ENCODE peak calls at places on chromosomes 1 and 21, in seven cellular contexts. D is neuronal stem cell, R is IMR-90, I is mesendoderm, T is H1, O is trophoblast cell, K is mesenchymal stem cell. L is an unnamed sample.

GRCh38 chr1:12148160-12148957 is 18.4 kb upstream of the TNFRSF1B start:
- DNase-seq in D (no peak), R (peak), I (no peak), T (no peak), O (no peak), K (no peak), L (no peak)

GRCh38 chr1:223494926-223495645 is 101.9 kb downstream of the CCDC185 start:
- DNase-seq in D (no peak), R (no peak), I (no peak), T (no peak), O (no peak), K (no peak), L (no peak)

GRCh38 chr1:42379794-42380616 is 587 bp upstream of the RIMKLA start:
- DNase-seq in D (peak), R (peak), I (peak), T (peak), O (peak), K (peak), L (peak)

GRCh38 chr1:7509593-7509992 is 261.5 kb upstream of the VAMP3 start:
- DNase-seq in D (no peak), R (no peak), I (no peak), T (no peak), O (no peak), K (no peak), L (no peak)

GRCh38 chr1:23719162-23719820 is 24.0 kb upstream of the ELOA start:
- DNase-seq in D (no peak), R (peak), I (no peak), T (no peak), O (no peak), K (peak), L (no peak)

GRCh38 chr1:100921110-100921706 is 25.3 kb downstream of the SLC30A7 start:
- DNase-seq in D (peak), R (peak), I (peak), T (no peak), O (peak), K (peak), L (no peak)

GRCh38 chr1:95012389-95012788 is 60.4 kb downstream of the ALG14 start:
- DNase-seq in D (no peak), R (peak), I (no peak), T (no peak), O (peak), K (peak), L (no peak)

GRCh38 chr1:99580451-99580850 is 65.5 kb upstream of the PALMD start:
- DNase-seq in D (no peak), R (no peak), I (no peak), T (no peak), O (peak), K (peak), L (no peak)

GRCh38 chr1:21126324-21126723 is 50.4 kb downstream of the EIF4G3 start:
- DNase-seq in D (no peak), R (no peak), I (peak), T (no peak), O (no peak), K (no peak), L (peak)

GRCh38 chr1:226201029-226201593 is 14.6 kb upstream of the ACBD3 start:
- DNase-seq in D (no peak), R (peak), I (peak), T (no peak), O (peak), K (peak), L (peak)

GRCh38 chr1:20199410-20199809 is 13.1 kb upstream of the PLA2G2C start:
- DNase-seq in D (no peak), R (no peak), I (no peak), T (no peak), O (no peak), K (no peak), L (no peak)

GRCh38 chr1:210325026-210325670 is 3.6 kb upstream of the HHAT start:
- DNase-seq in D (no peak), R (no peak), I (no peak), T (no peak), O (no peak), K (no peak), L (no peak)

GRCh38 chr1:110440877-110441276 is 10.1 kb upstream of the PROK1 start:
- DNase-seq in D (no peak), R (peak), I (no peak), T (no peak), O (peak), K (peak), L (no peak)

GRCh38 chr21:39153842-39154241 is 29.4 kb downstream of the PSMG1 start:
- DNase-seq in D (no peak), R (no peak), I (no peak), T (no peak), O (no peak), K (no peak), L (no peak)

GRCh38 chr1:227891955-227892871 is 55.5 kb downstream of the WNT9A start:
- DNase-seq in D (no peak), R (no peak), I (peak), T (peak), O (peak), K (no peak), L (peak)

GRCh38 chr1:13700521-13701273 is 709 bp downstream of the PRDM2 start:
- DNase-seq in D (peak), R (peak), I (peak), T (peak), O (peak), K (peak), L (peak)

GRCh38 chr1:58699011-58699762 is 675 bp downstream of the MYSM1 start:
- DNase-seq in D (no peak), R (no peak), I (peak), T (no peak), O (peak), K (no peak), L (no peak)

GRCh38 chr1:177209357-177209756 is 38.6 kb downstream of the BRINP2 start:
- DNase-seq in D (no peak), R (peak), I (peak), T (no peak), O (no peak), K (peak), L (no peak)

GRCh38 chr1:235892080-235892670 is 25.5 kb upstream of the LYST start:
- DNase-seq in D (no peak), R (no peak), I (no peak), T (no peak), O (no peak), K (no peak), L (no peak)

DNA sequence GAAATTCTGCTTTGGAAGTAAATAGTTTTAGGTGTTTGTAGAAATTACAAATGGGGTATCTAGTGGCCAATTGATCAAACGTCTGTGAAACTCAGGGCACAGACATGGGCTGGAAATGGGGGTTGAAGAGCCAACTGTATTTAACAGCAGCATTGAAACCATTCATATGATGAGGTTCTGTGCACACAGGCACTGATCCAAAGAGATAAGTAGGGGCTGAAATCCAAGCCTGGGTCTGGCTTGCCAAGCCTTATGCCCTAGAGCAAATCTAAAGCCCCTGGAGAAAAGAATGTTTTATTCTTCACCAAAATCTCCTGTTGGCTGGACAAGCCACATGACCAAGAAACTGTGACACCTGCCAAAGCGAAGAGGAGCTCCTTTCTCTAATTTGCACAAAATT is 67.6 kb upstream of the ST6GALNAC5 start:
- DNase-seq in D (no peak), R (no peak), I (no peak), T (no peak), O (no peak), K (no peak), L (no peak)
- H3K18ac ChIP-seq in D (no peak), R (no peak), I (no peak), T (no peak), O (no peak), K (no peak), L (no peak)

DNA sequence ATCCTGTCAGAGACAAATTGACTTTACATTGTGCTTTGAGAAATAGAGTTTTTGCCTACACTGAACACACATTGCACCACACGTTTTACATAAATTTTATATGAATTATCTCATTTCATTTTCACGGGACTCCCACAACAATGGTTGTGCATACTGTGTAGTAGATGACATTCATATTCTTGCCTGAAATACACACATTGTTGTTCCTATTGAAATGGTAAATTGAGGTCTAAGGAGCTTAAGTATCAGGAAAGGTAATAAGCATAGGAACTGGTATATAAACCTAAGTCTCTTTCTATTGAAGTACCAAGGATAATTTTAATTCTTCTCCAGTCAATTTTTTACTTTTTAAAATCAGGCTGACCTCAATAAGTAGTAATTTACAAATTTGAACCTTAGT is 473.7 kb upstream of the DEPDC1 start:
- DNase-seq in D (no peak), R (no peak), I (no peak), T (no peak), O (no peak), K (no peak), L (no peak)
- H3K18ac ChIP-seq in D (no peak), R (no peak), I (no peak), T (no peak), O (no peak), K (no peak), L (no peak)

DNA sequence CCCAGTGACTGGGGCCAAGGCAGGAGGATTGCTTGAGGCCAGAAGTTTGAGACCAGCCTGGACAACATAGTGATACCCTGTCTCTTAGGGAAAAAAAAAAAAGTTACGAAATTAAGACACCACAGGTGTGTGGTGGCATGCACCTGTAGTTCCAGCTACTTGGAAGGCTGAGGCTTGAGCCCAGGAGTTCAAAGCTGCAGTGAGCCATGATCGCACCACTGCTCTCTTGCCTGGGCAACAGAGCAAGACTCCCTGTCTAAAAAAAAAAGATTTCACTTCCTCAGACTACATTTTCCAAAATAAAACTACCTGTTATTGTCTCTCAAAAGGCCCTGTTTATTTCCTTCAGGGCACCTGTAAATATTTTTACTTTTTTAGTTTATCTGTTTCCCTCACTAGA is 4.7 kb upstream of the STK40 start:
- DNase-seq in D (no peak), R (no peak), I (no peak), T (no peak), O (no peak), K (no peak), L (no peak)
- H3K18ac ChIP-seq in D (no peak), R (no peak), I (no peak), T (no peak), O (no peak), K (no peak), L (no peak)

GRCh38 chr1:200345516-200345915 is 64.3 kb downstream of the ZNF281 start:
- DNase-seq in D (no peak), R (no peak), I (no peak), T (no peak), O (no peak), K (no peak), L (no peak)
- H3K18ac ChIP-seq in D (no peak), R (no peak), I (no peak), T (no peak), O (no peak), K (no peak), L (no peak)

GRCh38 chr1:239560921-239561320 is 174.6 kb downstream of the CHRM3 start:
- DNase-seq in D (no peak), R (no peak), I (no peak), T (no peak), O (no peak), K (no peak), L (no peak)
- H3K18ac ChIP-seq in D (no peak), R (no peak), I (no peak), T (no peak), O (no peak), K (no peak), L (no peak)

GRCh38 chr1:153190373-153190772 is 12.9 kb upstream of the LELP1 start:
- DNase-seq in D (no peak), R (no peak), I (peak), T (no peak), O (peak), K (no peak), L (no peak)
- H3K18ac ChIP-seq in D (no peak), R (no peak), I (no peak), T (no peak), O (no peak), K (no peak), L (no peak)

GRCh38 chr1:61423643-61424042 is 301.3 kb downstream of the TM2D1 start:
- DNase-seq in D (no peak), R (no peak), I (no peak), T (no peak), O (no peak), K (no peak), L (no peak)

GRCh38 chr1:61419681-61420080 is 305.3 kb downstream of the TM2D1 start:
- DNase-seq in D (no peak), R (no peak), I (no peak), T (no peak), O (peak), K (no peak), L (no peak)

GRCh38 chr1:61420243-61420642 is 304.7 kb downstream of the TM2D1 start:
- DNase-seq in D (no peak), R (no peak), I (no peak), T (no peak), O (no peak), K (no peak), L (no peak)

GRCh38 chr1:61420909-61421835 is 303.8 kb downstream of the TM2D1 start:
- DNase-seq in D (no peak), R (no peak), I (no peak), T (no peak), O (no peak), K (no peak), L (no peak)

DNA sequence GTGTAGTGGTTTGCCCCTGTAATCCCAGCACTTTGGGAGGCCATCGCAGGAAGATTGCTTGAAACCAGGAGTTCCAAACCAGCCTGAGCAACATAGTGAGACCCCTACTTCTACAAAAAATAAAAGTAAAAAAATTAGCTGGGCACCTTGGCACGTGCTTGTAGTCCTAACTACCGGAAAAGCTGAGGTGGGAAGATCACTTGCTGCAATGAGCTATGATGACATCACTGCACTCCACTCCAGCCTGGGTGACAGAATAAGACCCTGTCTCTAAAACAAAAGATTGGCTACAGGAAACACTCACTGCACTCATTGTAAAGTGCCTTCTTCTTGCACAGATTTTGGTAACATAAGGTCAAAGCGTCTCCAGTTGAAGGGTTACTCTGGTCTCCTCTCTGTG is 305.8 kb downstream of the TM2D1 start:
- DNase-seq in D (no peak), R (no peak), I (no peak), T (no peak), O (no peak), K (no peak), L (no peak)
- H3K18ac ChIP-seq in D (no peak), R (no peak), I (no peak), T (no peak), O (no peak), K (no peak), L (peak)